ENCODE peak calls at places on chromosomes 2 and 18, in five cellular contexts. E is sigmoid colon, N is GM12878, Q is ovary, L is tibial nerve. M is an unnamed sample.

GRCh38 chr2:143279672-143280071 is 150.5 kb downstream of the ARHGAP15 start:
- DNase-seq in E (no peak), N (no peak), Q (no peak), L (no peak), M (no peak)

GRCh38 chr2:33484042-33484621 is 7.7 kb downstream of the RASGRP3 start:
- DNase-seq in E (no peak), N (no peak), Q (no peak), L (no peak), M (no peak)

GRCh38 chr2:86625096-86625495 is 1.4 kb upstream of the RNF103 start:
- DNase-seq in E (no peak), N (no peak), Q (no peak), L (no peak), M (no peak)

GRCh38 chr2:27291865-27292264 is 9.6 kb downstream of the TRIM54 start:
- DNase-seq in E (no peak), N (no peak), Q (no peak), L (no peak), M (no peak)

GRCh38 chr18:36196239-36196995 is 9.1 kb downstream of the MOCOS start:
- DNase-seq in E (no peak), N (no peak), Q (no peak), L (no peak), M (no peak)

GRCh38 chr2:25155401-25155800 is 13.0 kb downstream of the POMC start:
- DNase-seq in E (no peak), N (no peak), Q (no peak), L (no peak), M (no peak)

GRCh38 chr2:132617989-132618388 is 52.0 kb downstream of the LYPD1 start:
- DNase-seq in E (no peak), N (no peak), Q (no peak), L (no peak), M (no peak)

GRCh38 chr2:44120428-44120827 is 48.2 kb upstream of the PPM1B start:
- DNase-seq in E (no peak), N (no peak), Q (no peak), L (no peak), M (no peak)

GRCh38 chr2:101038455-101039255 is 36.6 kb downstream of the RPL31 start:
- DNase-seq in E (no peak), N (no peak), Q (no peak), L (no peak), M (no peak)

GRCh38 chr2:42110287-42110973 is 58.7 kb upstream of the EML4 start:
- DNase-seq in E (peak; percentile 75), N (no peak), Q (no peak), L (no peak), M (no peak)

GRCh38 chr2:86750240-86750839 is 30.2 kb downstream of the RMND5A start:
- DNase-seq in E (no peak), N (no peak), Q (no peak), L (no peak), M (no peak)

GRCh38 chr2:127080941-127081769 is 25.8 kb downstream of the BIN1 start:
- DNase-seq in E (no peak), N (no peak), Q (no peak), L (no peak), M (peak; percentile 82)

GRCh38 chr2:33020883-33021282 is 74.1 kb downstream of the LTBP1 start:
- DNase-seq in E (no peak), N (no peak), Q (no peak), L (no peak), M (no peak)

GRCh38 chr2:214497489-214497888 is 86.6 kb downstream of the VWC2L start:
- DNase-seq in E (no peak), N (no peak), Q (no peak), L (no peak), M (no peak)

GRCh38 chr18:42545825-42546224 is 569.7 kb downstream of the RIT2 start:
- DNase-seq in E (no peak), N (no peak), Q (no peak), L (no peak), M (no peak)

GRCh38 chr2:187614756-187615155 is 60.5 kb upstream of the TFPI start:
- DNase-seq in E (no peak), N (no peak), Q (no peak), L (no peak), M (no peak)

DNA sequence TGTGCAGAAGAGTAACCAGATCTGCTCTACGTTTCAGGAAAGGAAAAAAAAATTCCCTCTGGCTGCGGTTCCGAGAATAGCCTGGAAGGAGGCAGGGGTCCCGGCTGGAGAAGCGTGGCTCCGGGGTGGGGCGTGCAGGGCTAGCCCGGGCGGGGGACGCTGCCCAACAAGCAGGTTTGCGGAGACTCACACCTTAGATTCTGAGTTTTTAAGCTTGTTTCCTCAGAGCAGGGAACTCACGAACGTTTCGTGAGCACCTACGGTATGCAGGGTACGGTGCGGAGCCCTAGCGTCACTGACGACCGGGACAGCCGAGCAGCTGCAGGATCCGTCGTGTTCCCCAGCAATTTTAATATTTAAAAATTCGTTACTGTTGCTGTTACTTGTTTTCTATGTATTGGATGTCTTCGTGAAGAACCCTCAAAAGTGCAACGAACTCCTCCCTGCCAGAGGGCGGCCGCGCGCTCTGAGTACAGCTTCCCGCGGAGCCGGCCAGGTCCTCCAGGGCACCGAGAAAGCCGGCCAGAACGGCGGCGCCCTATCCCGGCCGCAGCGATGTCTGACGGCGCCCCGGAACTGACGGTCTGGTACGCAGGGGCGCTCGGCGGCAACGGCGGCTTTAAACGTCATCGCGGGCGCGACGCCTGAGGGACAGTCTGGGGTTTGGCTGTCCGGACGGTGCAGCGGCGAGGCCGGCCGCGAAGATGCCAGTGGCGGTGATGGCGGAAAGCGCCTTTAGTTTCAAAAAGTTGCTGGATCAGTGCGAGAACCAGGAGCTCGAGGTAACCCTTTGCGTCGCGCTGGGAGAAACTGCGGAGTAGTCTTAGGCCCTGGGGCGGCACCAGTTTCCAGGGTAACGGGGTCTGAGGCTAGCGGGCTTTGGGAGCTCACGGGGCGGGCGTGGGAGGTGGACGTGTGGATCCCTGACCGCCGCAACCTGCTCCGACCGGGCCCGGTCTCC is at the start of gene COPS8:
- DNase-seq in E (peak; percentile 97), N (peak; percentile 55), Q (peak; percentile 96), L (peak; percentile 92), M (peak; percentile 99)
- TF ChIP-seq EP300 in E (no peak), N (peak; percentile 12), Q (no peak), L (peak; percentile 99), M (peak; percentile 54)

GRCh38 chr2:110688594-110689091 is 10.8 kb upstream of the BUB1 start:
- DNase-seq in E (no peak), N (no peak), Q (no peak), L (no peak), M (no peak)
- H3K27ac ChIP-seq in E (no peak overlapping the region), N (no peak overlapping the region), Q (no peak overlapping the region), L (no peak overlapping the region), M (no peak overlapping the region)

GRCh38 chr18:12371590-12371989 is 5.4 kb downstream of the AFG3L2 start:
- DNase-seq in E (no peak), N (no peak), Q (no peak), L (no peak), M (no peak)

GRCh38 chr18:12373771-12374116 is 3.3 kb downstream of the AFG3L2 start:
- DNase-seq in E (no peak), N (no peak), Q (no peak), L (no peak), M (no peak)

GRCh38 chr18:12374398-12374797 is 2.6 kb downstream of the AFG3L2 start:
- DNase-seq in E (no peak), N (no peak), Q (no peak), L (no peak), M (no peak)

GRCh38 chr18:12372406-12372805 is 4.6 kb downstream of the AFG3L2 start:
- DNase-seq in E (no peak), N (no peak), Q (no peak), L (no peak), M (no peak)

GRCh38 chr18:12373032-12373770 is 3.8 kb downstream of the AFG3L2 start:
- DNase-seq in E (no peak), N (no peak), Q (no peak), L (no peak), M (no peak)
- H3K4me3 ChIP-seq in E (no peak overlapping the region), N (peak overlapping the region; percentile 55), Q (no peak overlapping the region), L (no peak overlapping the region), M (no peak overlapping the region)

GRCh38 chr2:189440947-189441708 is at the start of gene WDR75:
- DNase-seq in E (peak; percentile 96), N (peak; percentile 84), Q (peak; percentile 92), L (peak; percentile 93), M (peak; percentile 92)
- TF ChIP-seq EP300 in E (no peak), N (no peak), Q (no peak), L (peak; percentile 95), M (no peak)

GRCh38 chr2:8365331-8365910 is 316.4 kb upstream of the ID2 start:
- DNase-seq in E (no peak), N (no peak), Q (no peak), L (no peak), M (no peak)

GRCh38 chr2:8358179-8358578 is 323.7 kb upstream of the ID2 start:
- DNase-seq in E (no peak), N (no peak), Q (no peak), L (no peak), M (no peak)

GRCh38 chr2:8364668-8365067 is 317.2 kb upstream of the ID2 start:
- DNase-seq in E (no peak), N (no peak), Q (no peak), L (no peak), M (no peak)

GRCh38 chr2:8357738-8358137 is 324.1 kb upstream of the ID2 start:
- DNase-seq in E (no peak), N (no peak), Q (no peak), L (no peak), M (no peak)

GRCh38 chr2:8361930-8362329 is 319.9 kb upstream of the ID2 start:
- DNase-seq in E (no peak), N (no peak), Q (no peak), L (no peak), M (no peak)
- H3K27ac ChIP-seq in E (no peak overlapping the region), N (no peak overlapping the region), Q (no peak overlapping the region), L (no peak overlapping the region), M (no peak overlapping the region)

GRCh38 chr2:178722296-178722695 is 84.9 kb downstream of the TTN start:
- DNase-seq in E (no peak), N (no peak), Q (no peak), L (no peak), M (no peak)
- H3K4me3 ChIP-seq in E (no peak overlapping the region), N (no peak overlapping the region), Q (no peak overlapping the region), L (no peak overlapping the region), M (no peak overlapping the region)

DNA sequence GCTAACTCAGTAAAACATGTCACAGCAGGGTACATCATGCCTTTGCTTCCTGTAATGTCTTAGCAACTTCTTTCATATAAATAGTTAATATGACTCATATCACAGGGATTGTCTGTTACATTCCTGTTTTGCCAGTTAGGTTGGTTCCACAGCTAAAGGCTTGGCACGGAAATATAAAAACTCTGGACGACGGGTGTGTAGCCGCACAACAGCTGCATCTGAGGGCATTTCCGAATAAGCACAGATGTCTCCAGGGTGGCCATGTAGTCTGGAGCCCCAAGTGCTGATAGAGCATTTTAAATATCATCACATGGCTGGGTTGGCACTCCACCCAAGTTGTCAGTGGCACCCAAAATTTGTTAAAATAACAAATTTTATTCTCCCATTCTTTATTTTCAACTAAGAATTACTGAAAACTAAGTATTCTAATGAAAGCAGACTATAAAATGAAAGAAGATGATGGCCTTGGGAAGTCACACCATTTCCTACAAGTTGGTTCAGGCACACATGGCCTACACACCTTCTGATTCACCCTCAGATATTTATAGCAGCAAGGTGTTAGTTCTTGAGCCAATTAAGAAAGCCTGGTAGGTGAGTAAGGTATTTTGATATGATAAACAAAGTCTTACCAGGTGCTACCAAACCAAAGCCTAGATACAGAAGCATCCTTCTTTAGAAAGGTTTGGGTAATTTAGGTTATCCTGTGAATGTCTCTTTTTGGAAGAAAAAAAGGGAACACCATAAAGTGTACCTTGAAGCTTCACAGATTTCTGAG is 61.8 kb upstream of the STK17B start:
- DNase-seq in E (peak; percentile 68), N (no peak), Q (no peak), L (peak; percentile 29), M (no peak)
- TF ChIP-seq EP300 in E (no peak), N (no peak), Q (no peak), L (peak; percentile 61), M (no peak)

M was measured in upper lobe of left lung.